ENCODE peak calls at places on chromosomes 2 and 18, in seven cellular contexts. Y is K562, V is right atrium auricular region, M is cardiac fibroblast, A is mucosa of descending colon, K is cardiac muscle cell, N is dorsolateral prefrontal cortex. P is an unnamed sample.

GRCh38 chr2:9745153-9745899 is 97.9 kb upstream of the TAF1B start:
- DNase-seq in N (no peak), Y (no peak), A (no peak), M (peak), K (no peak), V (no peak), P (no peak)

GRCh38 chr2:8053241-8053640 is 628.6 kb upstream of the ID2 start:
- DNase-seq in M (no peak), Y (no peak), N (no peak), K (peak), V (no peak), A (no peak), P (no peak)

GRCh38 chr2:238104521-238105311 is 4.6 kb downstream of the ESPNL start:
- DNase-seq in K (no peak), M (no peak), A (no peak), V (no peak), Y (no peak), N (peak), P (no peak)

GRCh38 chr2:168165418-168165817 is 82.0 kb downstream of the STK39 start:
- DNase-seq in Y (no peak), V (no peak), M (peak), N (no peak), A (no peak), K (peak), P (peak)

GRCh38 chr2:104863229-104863584 is 9.3 kb downstream of the POU3F3 start:
- DNase-seq in M (no peak), A (no peak), K (no peak), N (no peak), Y (no peak), V (no peak), P (peak)

GRCh38 chr2:212752730-212753351 is 214.2 kb upstream of the ERBB4 start:
- DNase-seq in Y (no peak), N (no peak), M (no peak), K (no peak), V (no peak), A (no peak), P (no peak)

GRCh38 chr2:180524458-180524857 is 455.9 kb upstream of the UBE2E3 start:
- DNase-seq in N (no peak), M (no peak), K (no peak), V (no peak), Y (no peak), A (no peak), P (peak)

GRCh38 chr2:102826904-102827303 is 65.1 kb downstream of the TMEM182 start:
- DNase-seq in A (no peak), N (no peak), V (no peak), M (no peak), K (peak), Y (no peak), P (peak)

GRCh38 chr2:3587432-3587831 is 7.5 kb upstream of the COLEC11 start:
- DNase-seq in A (no peak), N (no peak), Y (no peak), M (no peak), V (no peak), K (peak), P (peak)

GRCh38 chr2:27320958-27321543 is 1.8 kb downstream of the MPV17 start:
- DNase-seq in V (peak), K (peak), M (peak), N (no peak), A (peak), Y (peak), P (peak)

GRCh38 chr2:164879901-164880535 is 38.4 kb upstream of the COBLL1 start:
- DNase-seq in V (no peak), N (no peak), A (no peak), Y (no peak), K (no peak), M (no peak), P (no peak)

GRCh38 chr2:200455958-200456421 is 53.9 kb downstream of the KCTD18 start:
- DNase-seq in N (no peak), Y (no peak), V (no peak), M (no peak), A (no peak), K (peak), P (no peak)

GRCh38 chr2:68119504-68119903 is 38.2 kb upstream of the PNO1 start:
- DNase-seq in V (no peak), K (no peak), N (no peak), M (no peak), A (no peak), Y (no peak), P (no peak)

GRCh38 chr2:28604284-28604843 is 108.5 kb downstream of the PLB1 start:
- DNase-seq in V (no peak), K (no peak), A (no peak), N (no peak), Y (no peak), M (no peak), P (no peak)

GRCh38 chr2:134119117-134119671 is 134.7 kb upstream of the MGAT5 start:
- DNase-seq in N (no peak), M (no peak), V (no peak), K (no peak), A (no peak), Y (no peak), P (no peak)
- H3K4me3 ChIP-seq in N (peak), M (peak), V (peak), K (peak), A (no peak), Y (peak), P (peak)

GRCh38 chr2:126342457-126342856 is 313.5 kb upstream of the GYPC start:
- DNase-seq in M (no peak), Y (no peak), N (no peak), K (no peak), A (no peak), V (no peak), P (no peak)

GRCh38 chr2:126344498-126344897 is 311.5 kb upstream of the GYPC start:
- DNase-seq in V (no peak), N (no peak), M (no peak), A (no peak), Y (no peak), K (no peak), P (no peak)
- TF ChIP-seq CTCF in V (no peak), N (no peak), M (no peak), A (no peak), Y (no peak), K (no peak), P (no peak)

DNA sequence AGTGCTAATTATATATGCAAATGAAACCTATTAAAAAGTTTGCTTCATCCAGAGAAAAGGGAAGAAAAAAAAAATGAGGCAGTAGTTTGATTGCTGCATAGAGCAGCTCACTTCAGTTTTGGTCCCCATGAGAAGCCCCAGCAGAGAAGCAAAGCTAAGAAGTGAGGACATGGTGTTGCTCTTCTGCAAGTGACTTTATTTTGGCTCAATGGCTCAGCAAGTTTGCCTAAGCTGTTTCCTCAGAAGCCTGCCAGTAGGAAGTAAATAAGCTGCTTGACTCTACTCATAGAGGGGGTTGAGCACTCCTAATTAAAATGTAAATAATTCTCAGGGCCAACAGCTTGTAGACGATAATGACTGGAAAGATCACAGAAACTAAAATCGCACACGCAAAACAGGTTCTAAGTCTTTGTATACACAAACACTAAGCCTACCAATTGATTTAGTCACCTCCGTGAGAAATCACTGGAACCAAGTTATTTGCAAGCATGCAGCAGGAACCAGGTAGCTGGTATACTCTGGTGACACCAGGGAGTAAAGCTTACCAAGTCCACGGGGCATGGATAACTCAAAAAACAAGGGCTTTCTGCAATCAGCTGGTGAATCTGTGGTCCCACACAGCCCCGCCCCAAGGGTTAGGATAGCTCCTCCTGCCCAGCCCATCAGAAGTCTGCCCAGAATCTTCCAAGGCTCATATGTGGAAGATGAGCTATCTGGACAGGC is 39.7 kb upstream of the NABP1 start:
- DNase-seq in N (no peak), A (peak), M (no peak), Y (peak), K (no peak), V (no peak), P (no peak)
- H3K4me3 ChIP-seq in N (no peak), A (no peak), M (no peak), Y (peak), K (no peak), V (no peak), P (no peak)

GRCh38 chr2:20563251-20563650 is 87.6 kb downstream of the HS1BP3 start:
- DNase-seq in A (no peak), N (no peak), Y (no peak), K (no peak), M (no peak), V (no peak), P (no peak)

GRCh38 chr2:20563833-20564232 is 87.1 kb downstream of the HS1BP3 start:
- DNase-seq in N (no peak), V (no peak), K (peak), A (no peak), M (peak), Y (no peak), P (no peak)

GRCh38 chr2:20561703-20562454 is 89.0 kb downstream of the HS1BP3 start:
- DNase-seq in M (peak), A (no peak), Y (peak), N (no peak), V (no peak), K (peak), P (peak)

GRCh38 chr2:20560891-20561702 is 89.8 kb downstream of the HS1BP3 start:
- DNase-seq in K (no peak), A (no peak), V (no peak), Y (no peak), M (no peak), N (no peak), P (no peak)

DNA sequence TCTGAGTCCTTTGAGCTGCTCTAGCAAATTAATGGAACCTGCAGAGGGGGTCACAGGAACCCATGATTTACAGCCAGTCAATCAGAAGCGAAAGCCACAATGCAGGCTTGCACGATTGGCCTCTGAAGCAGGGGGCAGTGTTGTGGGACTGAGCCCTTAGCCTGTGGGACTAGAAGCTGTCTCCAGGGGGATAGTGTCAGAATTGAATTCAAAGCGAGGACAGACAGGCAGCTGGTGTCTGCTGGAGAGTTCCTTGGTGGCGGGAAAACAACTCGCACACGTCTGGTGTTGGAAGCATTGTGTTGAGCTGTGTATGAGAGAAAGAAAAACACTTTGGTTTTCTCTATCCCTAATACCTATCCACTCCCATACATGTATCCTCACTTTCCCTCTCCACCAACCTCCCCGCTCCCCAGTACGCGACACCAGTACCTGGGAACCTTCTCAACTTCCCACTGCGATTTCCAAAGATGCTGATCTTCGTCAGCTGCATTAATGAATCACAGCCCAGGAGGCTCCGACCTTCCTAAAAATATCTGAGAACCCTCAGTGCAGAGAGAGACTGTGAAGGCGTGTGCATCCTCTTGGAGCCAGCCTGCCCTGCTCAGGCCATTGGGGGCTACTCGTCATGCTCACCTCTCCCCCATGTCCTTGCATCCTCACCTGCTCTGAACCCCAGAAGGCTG is 88.2 kb downstream of the HS1BP3 start:
- DNase-seq in M (peak), K (no peak), A (no peak), N (no peak), Y (no peak), V (no peak), P (no peak)
- TF ChIP-seq CTCF in M (peak), K (peak), A (no peak), N (no peak), Y (peak), V (no peak), P (peak)

DNA sequence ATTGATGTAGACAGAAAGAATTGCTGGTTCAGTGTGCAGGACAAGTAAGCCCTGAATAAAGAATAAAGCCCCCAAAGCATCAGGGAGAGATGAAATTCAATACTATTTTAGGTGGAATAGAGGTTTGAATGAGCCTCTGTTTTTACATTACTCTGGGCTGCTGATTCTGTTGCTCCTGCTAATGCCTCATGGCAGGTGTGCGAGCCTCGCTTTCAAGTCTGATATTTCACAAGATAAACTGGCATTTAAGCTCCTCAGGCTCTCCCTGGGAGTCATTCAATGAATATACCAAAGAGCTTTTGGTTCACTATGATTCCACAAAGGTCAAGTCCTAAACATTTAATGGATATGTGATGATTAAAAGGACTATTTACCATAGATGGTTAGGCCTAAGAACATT is 601.0 kb upstream of the SLC39A10 start:
- DNase-seq in N (no peak), A (no peak), Y (no peak), M (no peak), K (no peak), V (no peak), P (no peak)
- H3K4me3 ChIP-seq in N (no peak), A (no peak), Y (no peak), M (no peak), K (no peak), V (no peak), P (no peak)

GRCh38 chr2:157182204-157182709 is 75.2 kb upstream of the GALNT5 start:
- DNase-seq in M (peak), V (no peak), A (no peak), Y (peak), K (peak), N (no peak), P (peak)

GRCh38 chr2:157190151-157190550 is 67.4 kb upstream of the GALNT5 start:
- DNase-seq in Y (no peak), K (peak), V (no peak), N (no peak), A (no peak), M (peak), P (peak)

GRCh38 chr2:157184161-157184910 is 73.2 kb upstream of the GALNT5 start:
- DNase-seq in V (no peak), A (no peak), K (no peak), N (no peak), Y (no peak), M (no peak), P (peak)

GRCh38 chr2:157182834-157183396 is 74.6 kb upstream of the GALNT5 start:
- DNase-seq in M (peak), N (no peak), K (peak), A (no peak), Y (no peak), V (no peak), P (peak)

DNA sequence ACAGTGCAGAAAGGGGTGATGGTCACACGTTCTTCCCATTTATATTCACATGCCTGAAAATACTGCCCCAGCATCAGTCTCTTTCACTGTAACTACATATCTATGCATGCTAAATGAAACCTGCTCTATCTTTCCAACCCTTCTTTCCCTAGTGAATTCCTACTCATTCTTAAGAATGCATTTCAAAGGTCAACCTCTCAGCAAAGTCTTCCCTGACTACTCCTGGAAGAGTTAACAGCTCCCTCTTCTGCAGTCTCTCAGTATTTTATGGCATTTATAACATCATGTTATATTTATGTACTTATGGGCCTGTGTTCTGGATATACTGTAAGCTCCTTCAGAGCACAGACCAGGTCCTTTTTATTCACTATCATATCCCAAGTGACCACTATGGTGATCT is 71.7 kb upstream of the GALNT5 start:
- DNase-seq in Y (no peak), N (no peak), A (no peak), M (peak), V (no peak), K (peak), P (peak)
- TF ChIP-seq CTCF in Y (peak), N (no peak), A (no peak), M (no peak), V (no peak), K (peak), P (peak)

GRCh38 chr2:236166157-236166780 is 1.9 kb downstream of the GBX2 start:
- DNase-seq in K (no peak), A (no peak), M (no peak), N (no peak), V (no peak), Y (no peak), P (no peak)
- H3K4me3 ChIP-seq in K (peak), A (no peak), M (peak), N (no peak), V (peak), Y (no peak), P (peak)

GRCh38 chr18:75041586-75041985 is 167.4 kb downstream of the PTGR3 start:
- DNase-seq in K (peak), V (no peak), A (peak), M (peak), N (no peak), Y (no peak), P (peak)

GRCh38 chr18:75033516-75033915 is 175.4 kb downstream of the PTGR3 start:
- DNase-seq in V (no peak), N (no peak), Y (no peak), A (no peak), K (no peak), M (no peak), P (no peak)

GRCh38 chr18:75034937-75035336 is 174.0 kb downstream of the PTGR3 start:
- DNase-seq in M (no peak), A (no peak), K (no peak), N (no peak), V (no peak), Y (no peak), P (no peak)

GRCh38 chr18:75035944-75036343 is 173.0 kb downstream of the PTGR3 start:
- DNase-seq in M (no peak), V (no peak), A (no peak), K (no peak), Y (no peak), N (no peak), P (no peak)

GRCh38 chr18:75036941-75037516 is 171.9 kb downstream of the PTGR3 start:
- DNase-seq in N (no peak), Y (no peak), V (no peak), M (peak), A (no peak), K (peak), P (no peak)
- TF ChIP-seq CTCF in N (no peak), Y (no peak), V (no peak), M (no peak), A (no peak), K (no peak), P (no peak)

GRCh38 chr2:197258580-197258979 is 52.0 kb downstream of the ANKRD44 start:
- DNase-seq in V (no peak), K (peak), Y (no peak), N (no peak), A (no peak), M (peak), P (no peak)

GRCh38 chr2:197259470-197259999 is 51.0 kb downstream of the ANKRD44 start:
- DNase-seq in Y (no peak), V (no peak), M (no peak), K (no peak), N (no peak), A (no peak), P (no peak)

GRCh38 chr2:197263077-197263476 is 47.5 kb downstream of the ANKRD44 start:
- DNase-seq in K (no peak), N (no peak), A (no peak), Y (no peak), V (no peak), M (no peak), P (no peak)

GRCh38 chr2:197264332-197264731 is 46.2 kb downstream of the ANKRD44 start:
- DNase-seq in A (no peak), N (no peak), K (no peak), Y (no peak), M (no peak), V (no peak), P (no peak)

DNA sequence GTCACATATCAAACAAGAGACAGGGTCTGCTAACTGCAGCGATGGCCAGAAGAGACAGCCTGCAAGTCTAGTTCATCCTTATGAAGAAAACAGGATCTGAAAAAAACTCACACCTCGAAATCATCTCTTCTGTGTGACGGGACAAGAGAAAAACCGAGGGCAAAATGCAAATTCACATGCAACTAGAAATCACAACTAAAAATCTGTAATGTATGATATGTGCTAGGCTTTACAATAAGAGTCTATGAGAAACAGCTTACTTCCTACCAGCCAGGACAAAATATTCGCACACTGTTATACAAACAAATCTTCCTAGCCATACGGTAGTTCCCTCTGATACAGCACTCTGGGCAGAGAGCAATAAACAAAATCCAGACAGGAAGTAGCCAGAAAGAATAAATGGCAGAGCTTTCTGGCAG is 48.8 kb downstream of the ANKRD44 start:
- DNase-seq in N (no peak), M (peak), Y (no peak), V (no peak), A (no peak), K (peak), P (peak)
- H3K4me3 ChIP-seq in N (no peak), M (no peak), Y (no peak), V (no peak), A (no peak), K (no peak), P (no peak)

GRCh38 chr2:6356127-6356761 is 509.5 kb downstream of the CMPK2 start:
- DNase-seq in M (no peak), K (no peak), Y (no peak), V (no peak), A (no peak), N (no peak), P (no peak)

GRCh38 chr2:6353669-6354068 is 512.0 kb downstream of the CMPK2 start:
- DNase-seq in N (no peak), K (no peak), V (no peak), A (no peak), Y (no peak), M (no peak), P (no peak)

GRCh38 chr2:6352247-6352646 is 513.5 kb downstream of the CMPK2 start:
- DNase-seq in M (no peak), N (no peak), K (no peak), Y (no peak), A (no peak), V (no peak), P (no peak)

GRCh38 chr2:6354546-6354945 is 511.2 kb downstream of the CMPK2 start:
- DNase-seq in M (no peak), N (no peak), Y (no peak), K (no peak), A (no peak), V (no peak), P (no peak)

GRCh38 chr2:6352906-6353515 is 512.7 kb downstream of the CMPK2 start:
- DNase-seq in K (no peak), M (no peak), V (no peak), N (no peak), A (peak), Y (no peak), P (peak)
- TF ChIP-seq CTCF in K (no peak), M (no peak), V (peak), N (peak), A (peak), Y (peak), P (peak)